ENCODE peak calls at places on chromosomes 5 and 9, in nine cellular contexts. A, O, L, W, U, E, B, N and T are unnamed samples.

GRCh38 chr5:37598665-37599064 is 219.5 kb downstream of the WDR70 start:
- DNase-seq in L (no peak), U (no peak), E (no peak), N (no peak), W (no peak), A (no peak), O (no peak), B (no peak), T (no peak)

GRCh38 chr5:78534148-78535009 is 114.2 kb downstream of the LHFPL2 start:
- DNase-seq in N (peak; percentile 52), O (no peak), W (peak; percentile 60), B (peak; percentile 24), L (no peak), E (no peak), U (no peak), A (no peak), T (no peak)

GRCh38 chr5:154077692-154078091 is 38.9 kb downstream of the MFAP3 start:
- DNase-seq in L (no peak), N (no peak), E (peak; percentile 90), W (no peak), B (no peak), A (no peak), U (no peak), O (no peak), T (peak; percentile 75)

GRCh38 chr9:92048924-92049625 is 66.1 kb downstream of the SPTLC1 start:
- DNase-seq in B (no peak), A (no peak), W (no peak), N (no peak), U (no peak), O (no peak), L (no peak), E (no peak), T (no peak)

GRCh38 chr5:103505581-103506305 is 56.8 kb downstream of the NUDT12 start:
- DNase-seq in O (no peak), N (no peak), A (no peak), W (no peak), U (no peak), L (no peak), E (peak; percentile 89), B (no peak), T (peak; percentile 87)

GRCh38 chr5:181131514-181131913 is 545 bp upstream of the OR2V1 start:
- DNase-seq in A (no peak), L (no peak), W (no peak), E (no peak), U (no peak), O (no peak), B (no peak), N (no peak), T (no peak)

GRCh38 chr5:168747987-168748777 is 169.0 kb upstream of the PANK3 start:
- DNase-seq in O (peak; percentile 52), L (peak; percentile 35), N (peak; percentile 33), E (peak; percentile 58), A (peak; percentile 55), B (peak; percentile 81), W (no peak), U (peak; percentile 73), T (peak; percentile 20)

GRCh38 chr5:149932445-149933350 is 11.9 kb downstream of the PDE6A start:
- DNase-seq in E (no peak), L (no peak), O (no peak), A (no peak), N (no peak), U (peak; percentile 26), W (no peak), B (no peak), T (no peak)

GRCh38 chr9:129496187-129497063 is 124.5 kb downstream of the C9orf50 start:
- DNase-seq in U (peak; percentile 98), L (peak; percentile 90), B (peak; percentile 74), N (peak; percentile 95), A (peak; percentile 95), E (peak; percentile 94), O (peak; percentile 21), W (peak; percentile 85), T (peak; percentile 57)

GRCh38 chr5:79011219-79011836 is 26.2 kb upstream of the ARSB start:
- DNase-seq in W (no peak), E (no peak), L (no peak), A (no peak), U (no peak), N (no peak), B (no peak), O (no peak), T (no peak)

GRCh38 chr9:135524130-135524861 is 3.1 kb downstream of the LCN1 start:
- DNase-seq in W (no peak), O (no peak), B (no peak), L (no peak), A (no peak), U (no peak), N (no peak), E (peak; percentile 13), T (no peak)

GRCh38 chr5:112693301-112693700 is 44.4 kb upstream of the APC start:
- DNase-seq in L (no peak), U (no peak), B (no peak), E (no peak), A (no peak), N (no peak), W (no peak), O (no peak), T (no peak)

GRCh38 chr5:112690605-112691340 is 46.9 kb upstream of the APC start:
- DNase-seq in O (no peak), E (no peak), A (no peak), N (no peak), W (no peak), L (no peak), B (no peak), U (no peak), T (no peak)

GRCh38 chr5:112691341-112691685 is 46.4 kb upstream of the APC start:
- DNase-seq in N (no peak), E (no peak), O (no peak), L (no peak), U (no peak), A (no peak), B (no peak), W (no peak), T (no peak)

GRCh38 chr5:112692472-112692871 is 45.2 kb upstream of the APC start:
- DNase-seq in B (no peak), U (no peak), L (no peak), A (no peak), N (no peak), O (no peak), W (no peak), E (no peak), T (no peak)

DNA sequence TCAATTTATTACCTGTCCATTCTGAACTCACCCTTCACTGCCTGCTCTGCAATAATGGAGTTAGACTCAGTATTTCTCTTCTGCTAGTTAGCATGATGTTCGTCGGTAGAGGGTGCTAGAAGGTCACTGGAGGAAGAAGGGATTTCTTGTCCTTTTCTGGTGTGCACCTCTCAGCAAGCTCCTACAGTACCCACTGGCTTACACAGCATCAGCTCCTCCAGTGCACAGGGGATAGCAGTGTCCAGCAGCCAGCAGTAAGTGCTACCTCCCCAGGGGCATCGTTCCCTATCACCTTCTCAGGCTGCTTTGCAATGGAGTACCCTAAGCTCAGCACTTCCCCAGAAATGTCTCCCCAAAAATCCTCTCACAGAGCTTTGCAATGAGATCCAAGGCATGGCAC is 45.9 kb upstream of the APC start:
- DNase-seq in L (no peak), W (no peak), A (no peak), E (peak; percentile 73), O (peak; percentile 71), U (no peak), N (no peak), B (peak; percentile 44), T (no peak)
- TF ChIP-seq CTCF in L (peak; percentile 32), W (no peak), A (peak; percentile 27), E (peak; percentile 37), O (peak; percentile 79), U (peak; percentile 51), N (no peak), B (peak; percentile 83), T (no peak)

GRCh38 chr9:113934826-113935676 is 58.9 kb downstream of the ZNF618 start:
- DNase-seq in E (no peak), U (no peak), N (no peak), L (no peak), O (no peak), W (no peak), B (no peak), A (no peak), T (no peak)

GRCh38 chr9:113935677-113936380 is 59.7 kb downstream of the ZNF618 start:
- DNase-seq in U (no peak), A (no peak), B (no peak), N (no peak), O (no peak), E (no peak), W (no peak), L (no peak), T (no peak)

GRCh38 chr9:113933671-113934070 is 57.6 kb downstream of the ZNF618 start:
- DNase-seq in W (no peak), U (no peak), O (no peak), B (no peak), A (no peak), N (no peak), L (no peak), E (no peak), T (no peak)

GRCh38 chr9:113933188-113933587 is 57.1 kb downstream of the ZNF618 start:
- DNase-seq in U (no peak), O (no peak), A (no peak), L (no peak), B (no peak), N (no peak), W (peak; percentile 39), E (no peak), T (no peak)

DNA sequence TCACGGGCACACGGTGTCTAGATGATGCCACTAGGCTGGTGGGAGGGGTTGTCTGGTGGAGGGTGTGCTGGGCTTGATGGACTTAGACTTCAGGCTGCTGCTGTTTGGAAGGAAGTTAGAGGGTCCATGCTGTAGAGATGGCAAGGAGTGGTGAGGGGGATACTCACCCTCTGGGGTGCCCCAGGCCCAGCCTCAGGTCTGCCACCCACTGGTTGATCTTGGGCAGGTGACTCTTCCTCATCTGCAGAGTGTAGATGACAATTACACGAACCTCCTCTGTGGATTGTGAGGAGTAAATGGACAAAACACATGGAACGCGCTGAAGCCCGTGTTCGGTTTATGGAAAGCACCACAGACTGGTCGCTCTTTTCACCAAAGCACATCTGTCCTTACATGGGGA is 58.1 kb downstream of the ZNF618 start:
- DNase-seq in E (no peak), L (no peak), A (no peak), N (no peak), W (no peak), O (no peak), U (no peak), B (no peak), T (no peak)
- TF ChIP-seq CTCF in E (no peak), L (no peak), A (no peak), N (no peak), W (no peak), O (peak; percentile 25), U (no peak), B (peak; percentile 19), T (no peak)

GRCh38 chr5:128966375-128966774 is 1.1 kb downstream of the SLC27A6 start:
- DNase-seq in O (no peak), E (no peak), A (no peak), L (no peak), N (no peak), B (peak; percentile 14), W (no peak), U (no peak), T (no peak)
- TF ChIP-seq CTCF in O (no peak), E (no peak), A (no peak), L (peak; percentile 38), N (no peak), B (no peak), W (no peak), U (no peak), T (no peak)

DNA sequence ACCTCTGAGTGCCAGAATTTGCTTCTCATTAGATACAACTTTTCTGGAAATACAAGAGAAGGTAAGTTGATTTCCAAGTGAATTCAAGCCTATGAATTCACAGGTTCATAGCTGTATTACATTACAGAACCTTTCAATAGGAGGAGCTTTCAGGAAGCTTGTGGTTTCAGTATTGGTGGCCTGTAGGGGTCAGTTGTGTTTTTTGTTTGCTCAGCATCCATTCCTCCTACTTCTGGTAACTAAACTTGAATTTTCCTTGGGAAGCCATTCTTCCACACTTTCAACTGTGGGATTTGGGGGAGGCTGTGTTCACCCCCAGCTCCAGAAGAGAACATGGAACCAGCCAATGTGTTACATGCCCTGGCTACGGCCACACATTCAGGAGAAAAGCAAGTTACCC is 5.6 kb upstream of the CYSTM1 start:
- DNase-seq in A (no peak), B (no peak), W (no peak), O (no peak), N (no peak), U (no peak), L (no peak), E (peak; percentile 28), T (no peak)
- TF ChIP-seq CTCF in A (no peak), B (peak; percentile 69), W (no peak), O (no peak), N (peak; percentile 13), U (no peak), L (no peak), E (peak; percentile 5), T (no peak)